ENCODE peak calls at places on chromosomes 7 and 10, in seven cellular contexts. S is AG04450; P is heart left ventricle; Y is fibroblast of lung; G is gastrocnemius medialis; L is CD4-positive, alpha-beta memory T cell; Z is NT2/D1. O is an unnamed sample.
A peak's percentile ranks its signal among the peaks of the same experiment; 100 is the strongest.

GRCh38 chr7:102234131-102234530 is 52.5 kb upstream of the SH2B2 start:
- DNase-seq in L (no peak), S (no peak), G (no peak), Y (no peak), Z (no peak), P (no peak), O (no peak)

GRCh38 chr10:78717200-78717599 is 351.6 kb upstream of the ZMIZ1 start:
- DNase-seq in L (no peak), P (peak; percentile 59), G (peak; percentile 21), Z (no peak), Y (peak; percentile 37), S (peak; percentile 29), O (no peak)

GRCh38 chr7:138864667-138865066 is 66.7 kb upstream of the ATP6V0A4 start:
- DNase-seq in G (no peak), P (no peak), S (peak; percentile 24), Y (peak; percentile 86), Z (no peak), L (no peak), O (no peak)

GRCh38 chr10:11684717-11685645 is 57.2 kb upstream of the ECHDC3 start:
- DNase-seq in L (peak; percentile 81), Z (peak; percentile 18), Y (peak; percentile 80), G (peak; percentile 35), P (peak; percentile 81), S (peak; percentile 41), O (peak; percentile 88)

GRCh38 chr7:139797607-139798006 is 19.8 kb upstream of the HIPK2 start:
- DNase-seq in Z (no peak), P (no peak), S (no peak), L (no peak), G (no peak), Y (no peak), O (no peak)

GRCh38 chr7:77538186-77538907 is 1.3 kb downstream of the PTPN12 start:
- DNase-seq in P (peak; percentile 94), G (peak; percentile 85), L (no peak), Y (peak; percentile 96), S (peak; percentile 71), Z (peak; percentile 83), O (no peak)

GRCh38 chr10:29658984-29659769 is 24.4 kb upstream of the SVIL start:
- DNase-seq in L (peak; percentile 83), Y (peak; percentile 99), P (peak; percentile 50), G (peak; percentile 59), S (peak; percentile 97), Z (peak; percentile 38), O (peak; percentile 59)

GRCh38 chr7:105906690-105907089 is 30.3 kb upstream of the ATXN7L1 start:
- DNase-seq in Z (no peak), Y (no peak), S (no peak), P (no peak), L (no peak), G (no peak), O (no peak)

GRCh38 chr10:52004342-52004949 is 305.1 kb upstream of the CSTF2T start:
- DNase-seq in Z (no peak), P (no peak), Y (peak; percentile 69), G (no peak), L (no peak), S (peak; percentile 27), O (peak; percentile 16)

GRCh38 chr10:80168111-80168511 is 35.6 kb downstream of the PLAC9 start:
- DNase-seq in P (no peak), S (no peak), L (no peak), G (peak; percentile 78), Z (no peak), Y (no peak), O (no peak)

GRCh38 chr10:72086466-72087391 is 1.6 kb downstream of the SPOCK2 start:
- DNase-seq in L (peak; percentile 67), G (no peak), S (no peak), P (peak; percentile 61), Y (no peak), Z (no peak), O (no peak)

GRCh38 chr7:7772385-7772784 is 54.0 kb upstream of the RPA3 start:
- DNase-seq in Y (peak; percentile 44), S (no peak), P (no peak), G (no peak), L (no peak), Z (no peak), O (peak; percentile 16)
- H3K4me3 ChIP-seq in Y (peak overlapping the region; percentile 29), S (peak overlapping the region; percentile 21), P (no peak overlapping the region), G (no peak overlapping the region), L (no peak overlapping the region), Z (no peak overlapping the region), O (no peak overlapping the region)

GRCh38 chr10:22333667-22334282 is 11.5 kb upstream of the SPAG6 start:
- DNase-seq in L (no peak), P (no peak), S (no peak), Z (no peak), G (no peak), Y (no peak), O (no peak)
- H3K4me3 ChIP-seq in L (peak overlapping the region; percentile 53), P (no peak overlapping the region), S (no peak overlapping the region), Z (no peak overlapping the region), G (no peak overlapping the region), Y (no peak overlapping the region), O (peak overlapping the region; percentile 37)

DNA sequence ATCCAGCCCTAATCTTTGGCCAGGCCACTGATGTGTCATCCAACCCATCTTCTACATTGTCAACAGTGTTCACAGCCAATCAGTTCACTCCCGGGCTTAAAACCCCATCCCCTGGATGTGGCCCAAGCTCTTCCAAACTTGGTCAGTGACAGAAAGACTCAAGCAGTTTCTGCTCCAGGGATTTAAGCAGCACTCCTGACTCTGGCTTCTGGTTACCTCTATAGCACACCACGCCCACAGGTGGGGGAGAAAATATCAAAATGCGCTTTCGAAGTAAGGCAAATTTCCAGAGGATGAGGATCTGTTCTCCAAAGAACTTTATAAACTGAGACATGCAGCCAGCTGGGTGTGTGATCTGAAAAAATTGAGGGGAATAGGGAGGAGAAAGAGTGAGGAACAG is 35.9 kb downstream of the DENND11 start:
- DNase-seq in Z (no peak), P (no peak), S (no peak), Y (no peak), L (no peak), G (no peak), O (no peak)
- H3K4me3 ChIP-seq in Z (no peak overlapping the region), P (no peak overlapping the region), S (no peak overlapping the region), Y (no peak overlapping the region), L (no peak overlapping the region), G (no peak overlapping the region), O (no peak overlapping the region)

DNA sequence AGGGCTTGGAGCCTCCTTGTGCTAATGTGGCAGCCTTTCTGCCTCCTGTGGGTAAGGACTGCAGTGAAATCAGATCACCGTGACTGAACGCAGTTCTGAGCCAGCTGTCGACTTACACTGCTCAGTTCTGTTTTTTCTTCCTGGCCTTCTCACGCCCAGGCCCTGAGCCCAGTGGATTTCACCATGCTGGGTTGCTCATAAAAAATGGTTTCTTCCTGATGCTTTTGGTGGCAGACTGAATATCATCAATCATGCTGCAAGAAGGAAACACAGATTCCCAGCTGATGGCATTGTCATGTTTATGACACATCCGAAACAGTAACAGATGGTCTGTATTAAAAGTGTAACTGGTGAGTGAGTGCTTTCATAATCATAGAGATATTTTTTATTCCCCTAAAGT is 389.6 kb downstream of the GALNT17 start:
- DNase-seq in S (no peak), Y (peak; percentile 29), P (no peak), Z (no peak), G (peak; percentile 60), L (no peak), O (no peak)
- H3K4me3 ChIP-seq in S (no peak overlapping the region), Y (no peak overlapping the region), P (no peak overlapping the region), Z (no peak overlapping the region), G (no peak overlapping the region), L (no peak overlapping the region), O (no peak overlapping the region)

DNA sequence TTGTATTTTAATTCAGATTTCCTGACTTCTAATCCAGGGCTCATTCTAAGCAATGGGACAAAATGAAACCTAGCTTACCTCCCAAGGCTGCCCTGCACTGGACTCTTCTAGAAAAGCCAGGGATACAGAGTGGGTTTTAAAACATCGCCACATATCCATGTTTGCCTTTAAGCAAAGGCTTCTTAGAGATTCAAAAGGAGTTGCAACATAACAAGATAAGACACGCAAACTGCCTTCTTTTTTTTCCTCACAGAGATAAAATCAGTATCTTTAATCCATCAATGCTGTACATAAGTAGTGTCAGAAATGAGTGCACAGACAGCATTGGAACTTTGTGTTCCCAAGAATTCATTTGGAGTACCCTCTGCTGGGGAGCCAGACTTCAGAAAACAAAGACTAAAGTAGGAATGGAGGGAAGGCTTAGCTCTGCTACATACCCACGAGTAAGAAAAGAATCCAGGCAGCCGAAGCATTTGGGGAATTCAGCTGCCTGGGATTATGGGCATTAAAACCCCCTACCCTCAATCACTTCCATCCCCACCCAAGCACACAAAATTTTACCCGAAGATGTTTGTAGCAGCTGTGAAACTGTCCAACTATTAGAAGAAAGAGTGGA is 427.8 kb downstream of the ARL4A start:
- DNase-seq in P (no peak), S (no peak), L (no peak), G (no peak), Z (peak; percentile 39), Y (peak; percentile 68), O (no peak)
- H3K4me3 ChIP-seq in P (no peak overlapping the region), S (no peak overlapping the region), L (no peak overlapping the region), G (no peak overlapping the region), Z (no peak overlapping the region), Y (no peak overlapping the region), O (no peak overlapping the region)

GRCh38 chr7:155296006-155296787 is 1.5 kb upstream of the INSIG1 start:
- DNase-seq in Z (no peak), L (no peak), P (no peak), G (no peak), Y (no peak), S (no peak), O (no peak)
- H3K4me3 ChIP-seq in Z (peak overlapping the region; percentile 60), L (peak overlapping the region; percentile 64), P (peak overlapping the region; percentile 46), G (peak overlapping the region; percentile 87), Y (peak overlapping the region; percentile 63), S (peak overlapping the region; percentile 69), O (peak overlapping the region; percentile 65)

GRCh38 chr10:75397571-75397921 is 4.0 kb downstream of the ZNF503 start:
- DNase-seq in L (no peak), Y (peak; percentile 66), G (no peak), S (no peak), P (no peak), Z (no peak), O (no peak)

GRCh38 chr10:75392744-75393143 is 8.8 kb downstream of the ZNF503 start:
- DNase-seq in G (no peak), P (no peak), Y (no peak), L (no peak), Z (no peak), S (no peak), O (no peak)

GRCh38 chr10:75396861-75397570 is 4.5 kb downstream of the ZNF503 start:
- DNase-seq in Y (peak; percentile 65), L (no peak), S (no peak), Z (no peak), P (no peak), G (no peak), O (no peak)

GRCh38 chr10:75395955-75396860 is 5.4 kb downstream of the ZNF503 start:
- DNase-seq in G (no peak), S (no peak), Y (peak; percentile 61), L (no peak), Z (no peak), P (peak; percentile 35), O (no peak)

GRCh38 chr10:75395171-75395954 is 6.2 kb downstream of the ZNF503 start:
- DNase-seq in L (no peak), G (no peak), Y (peak; percentile 53), Z (no peak), S (no peak), P (peak; percentile 55), O (no peak)
- H3K4me3 ChIP-seq in L (no peak overlapping the region), G (peak overlapping the region; percentile 25), Y (peak overlapping the region; percentile 23), Z (peak overlapping the region; percentile 47), S (peak overlapping the region; percentile 100), P (peak overlapping the region; percentile 36), O (no peak overlapping the region)

O was measured in Jurkat, Clone E6-1.